ENCODE peak calls at places on chromosomes 12 and 14, in eight cellular contexts. One of them, this sample, is unnamed. For H3K27me3, the result is how much of the 10 kb centered on the place peaks cover.

GRCh38 chr14:68956728-68957127 is 22.4 kb downstream of the ACTN1 start:
- DNase-seq in GM23248: peak
- DNase-seq in brain microvascular endothelial cell: no peak
- DNase-seq in lung: no peak
- DNase-seq in effector memory CD4-positive, alpha-beta T cell: no peak
- DNase-seq in PC-9: no peak
- DNase-seq in naive thymus-derived CD4-positive, alpha-beta T cell: no peak
- DNase-seq in ascending aorta: no peak
- DNase-seq in this sample: no peak

GRCh38 chr14:72907886-72908285 is 14.0 kb upstream of the DPF3 start:
- DNase-seq in GM23248: peak
- DNase-seq in brain microvascular endothelial cell: peak
- DNase-seq in lung: no peak
- DNase-seq in effector memory CD4-positive, alpha-beta T cell: no peak
- DNase-seq in PC-9: no peak
- DNase-seq in naive thymus-derived CD4-positive, alpha-beta T cell: no peak
- DNase-seq in ascending aorta: no peak
- DNase-seq in this sample: no peak

GRCh38 chr12:102939670-102940222 is 17.7 kb upstream of the ASCL1 start:
- DNase-seq in GM23248: no peak
- DNase-seq in brain microvascular endothelial cell: no peak
- DNase-seq in lung: no peak
- DNase-seq in effector memory CD4-positive, alpha-beta T cell: no peak
- DNase-seq in PC-9: no peak
- DNase-seq in naive thymus-derived CD4-positive, alpha-beta T cell: no peak
- DNase-seq in ascending aorta: no peak
- DNase-seq in this sample: no peak

GRCh38 chr12:118332511-118332910 is 40.2 kb downstream of the TAOK3 start:
- DNase-seq in GM23248: peak
- DNase-seq in brain microvascular endothelial cell: no peak
- DNase-seq in lung: no peak
- DNase-seq in effector memory CD4-positive, alpha-beta T cell: no peak
- DNase-seq in PC-9: no peak
- DNase-seq in naive thymus-derived CD4-positive, alpha-beta T cell: no peak
- DNase-seq in ascending aorta: no peak
- DNase-seq in this sample: no peak

GRCh38 chr14:99757331-99758070 is 35.7 kb upstream of the EML1 start:
- DNase-seq in GM23248: peak
- DNase-seq in brain microvascular endothelial cell: peak
- DNase-seq in lung: no peak
- DNase-seq in effector memory CD4-positive, alpha-beta T cell: no peak
- DNase-seq in PC-9: no peak
- DNase-seq in naive thymus-derived CD4-positive, alpha-beta T cell: no peak
- DNase-seq in ascending aorta: no peak
- DNase-seq in this sample: no peak

GRCh38 chr14:90788031-90788430 is 28.2 kb downstream of the TTC7B start:
- DNase-seq in GM23248: no peak
- DNase-seq in brain microvascular endothelial cell: no peak
- DNase-seq in lung: no peak
- DNase-seq in effector memory CD4-positive, alpha-beta T cell: no peak
- DNase-seq in PC-9: no peak
- DNase-seq in naive thymus-derived CD4-positive, alpha-beta T cell: no peak
- DNase-seq in ascending aorta: peak
- DNase-seq in this sample: no peak

GRCh38 chr14:68137704-68138619 is 318.4 kb downstream of the RAD51B start:
- DNase-seq in GM23248: peak
- DNase-seq in brain microvascular endothelial cell: peak
- DNase-seq in lung: peak
- DNase-seq in effector memory CD4-positive, alpha-beta T cell: no peak
- DNase-seq in PC-9: peak
- DNase-seq in naive thymus-derived CD4-positive, alpha-beta T cell: no peak
- DNase-seq in ascending aorta: peak
- DNase-seq in this sample: no peak

GRCh38 chr14:75069021-75069810 is at the start of gene ZC2HC1C:
- DNase-seq in GM23248: peak
- DNase-seq in brain microvascular endothelial cell: peak
- DNase-seq in lung: peak
- DNase-seq in effector memory CD4-positive, alpha-beta T cell: peak
- DNase-seq in PC-9: peak
- DNase-seq in naive thymus-derived CD4-positive, alpha-beta T cell: peak
- DNase-seq in ascending aorta: peak
- DNase-seq in this sample: peak

GRCh38 chr14:65745396-65746190 is 333.1 kb downstream of the FUT8 start:
- DNase-seq in GM23248: no peak
- DNase-seq in brain microvascular endothelial cell: no peak
- DNase-seq in lung: no peak
- DNase-seq in effector memory CD4-positive, alpha-beta T cell: no peak
- DNase-seq in PC-9: no peak
- DNase-seq in naive thymus-derived CD4-positive, alpha-beta T cell: no peak
- DNase-seq in ascending aorta: no peak
- DNase-seq in this sample: no peak

DNA sequence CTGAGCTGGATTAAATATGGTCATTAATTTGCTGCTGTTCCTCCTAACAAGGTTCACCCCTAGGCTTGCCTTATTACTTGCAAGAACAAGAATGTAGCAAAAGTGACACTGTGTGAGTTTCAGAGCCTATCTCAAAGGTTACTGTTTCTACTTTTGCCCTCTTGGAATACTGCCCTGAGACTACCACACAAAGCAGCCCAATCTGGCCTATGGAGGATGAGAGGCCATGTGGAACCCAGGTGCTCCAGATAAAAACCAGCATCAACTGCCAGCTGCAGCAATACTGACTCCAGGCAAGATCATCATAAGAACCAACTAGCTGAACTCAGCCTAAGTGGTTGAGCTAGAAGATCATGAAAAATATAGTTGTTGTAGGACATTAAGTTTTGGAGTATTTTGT is 22.4 kb upstream of the SUPT16H start:
- DNase-seq in GM23248: no peak
- DNase-seq in brain microvascular endothelial cell: no peak
- DNase-seq in lung: no peak
- DNase-seq in effector memory CD4-positive, alpha-beta T cell: no peak
- DNase-seq in PC-9: no peak
- DNase-seq in naive thymus-derived CD4-positive, alpha-beta T cell: no peak
- DNase-seq in ascending aorta: no peak
- DNase-seq in this sample: no peak
- H3K27me3 ChIP-seq in GM23248: under half
- H3K27me3 ChIP-seq in brain microvascular endothelial cell: under half
- H3K27me3 ChIP-seq in lung: under half
- H3K27me3 ChIP-seq in effector memory CD4-positive, alpha-beta T cell: under half
- H3K27me3 ChIP-seq in PC-9: under half
- H3K27me3 ChIP-seq in naive thymus-derived CD4-positive, alpha-beta T cell: under half
- H3K27me3 ChIP-seq in ascending aorta: under half
- H3K27me3 ChIP-seq in this sample: under half

GRCh38 chr12:93567174-93567573 is 5.3 kb upstream of the SOCS2 start:
- DNase-seq in GM23248: no peak
- DNase-seq in brain microvascular endothelial cell: no peak
- DNase-seq in lung: no peak
- DNase-seq in effector memory CD4-positive, alpha-beta T cell: no peak
- DNase-seq in PC-9: no peak
- DNase-seq in naive thymus-derived CD4-positive, alpha-beta T cell: no peak
- DNase-seq in ascending aorta: no peak
- DNase-seq in this sample: no peak

GRCh38 chr12:93569656-93570551 is 2.6 kb upstream of the SOCS2 start:
- DNase-seq in GM23248: peak
- DNase-seq in brain microvascular endothelial cell: peak
- DNase-seq in lung: peak
- DNase-seq in effector memory CD4-positive, alpha-beta T cell: peak
- DNase-seq in PC-9: peak
- DNase-seq in naive thymus-derived CD4-positive, alpha-beta T cell: peak
- DNase-seq in ascending aorta: peak
- DNase-seq in this sample: peak

GRCh38 chr12:93568091-93568490 is 4.4 kb upstream of the SOCS2 start:
- DNase-seq in GM23248: no peak
- DNase-seq in brain microvascular endothelial cell: no peak
- DNase-seq in lung: no peak
- DNase-seq in effector memory CD4-positive, alpha-beta T cell: no peak
- DNase-seq in PC-9: no peak
- DNase-seq in naive thymus-derived CD4-positive, alpha-beta T cell: no peak
- DNase-seq in ascending aorta: no peak
- DNase-seq in this sample: no peak

GRCh38 chr12:93570552-93571359 is 1.7 kb upstream of the SOCS2 start:
- DNase-seq in GM23248: peak
- DNase-seq in brain microvascular endothelial cell: peak
- DNase-seq in lung: peak
- DNase-seq in effector memory CD4-positive, alpha-beta T cell: peak
- DNase-seq in PC-9: peak
- DNase-seq in naive thymus-derived CD4-positive, alpha-beta T cell: peak
- DNase-seq in ascending aorta: peak
- DNase-seq in this sample: peak

GRCh38 chr12:93569301-93569655 is 3.2 kb upstream of the SOCS2 start:
- DNase-seq in GM23248: no peak
- DNase-seq in brain microvascular endothelial cell: no peak
- DNase-seq in lung: no peak
- DNase-seq in effector memory CD4-positive, alpha-beta T cell: no peak
- DNase-seq in PC-9: no peak
- DNase-seq in naive thymus-derived CD4-positive, alpha-beta T cell: no peak
- DNase-seq in ascending aorta: no peak
- DNase-seq in this sample: no peak
- H3K27me3 ChIP-seq in GM23248: under half
- H3K27me3 ChIP-seq in brain microvascular endothelial cell: under half
- H3K27me3 ChIP-seq in lung: under half
- H3K27me3 ChIP-seq in effector memory CD4-positive, alpha-beta T cell: under half
- H3K27me3 ChIP-seq in PC-9: under half
- H3K27me3 ChIP-seq in naive thymus-derived CD4-positive, alpha-beta T cell: under half
- H3K27me3 ChIP-seq in ascending aorta: under half
- H3K27me3 ChIP-seq in this sample: under half

GRCh38 chr12:124105546-124105945 is 132.5 kb downstream of the ZNF664 start:
- DNase-seq in GM23248: no peak
- DNase-seq in brain microvascular endothelial cell: no peak
- DNase-seq in lung: no peak
- DNase-seq in effector memory CD4-positive, alpha-beta T cell: no peak
- DNase-seq in PC-9: no peak
- DNase-seq in naive thymus-derived CD4-positive, alpha-beta T cell: no peak
- DNase-seq in ascending aorta: no peak
- DNase-seq in this sample: no peak

GRCh38 chr12:124111006-124111405 is 138.0 kb downstream of the ZNF664 start:
- DNase-seq in GM23248: no peak
- DNase-seq in brain microvascular endothelial cell: no peak
- DNase-seq in lung: no peak
- DNase-seq in effector memory CD4-positive, alpha-beta T cell: no peak
- DNase-seq in PC-9: no peak
- DNase-seq in naive thymus-derived CD4-positive, alpha-beta T cell: no peak
- DNase-seq in ascending aorta: no peak
- DNase-seq in this sample: no peak

GRCh38 chr12:124110372-124110883 is 137.4 kb downstream of the ZNF664 start:
- DNase-seq in GM23248: no peak
- DNase-seq in brain microvascular endothelial cell: no peak
- DNase-seq in lung: no peak
- DNase-seq in effector memory CD4-positive, alpha-beta T cell: no peak
- DNase-seq in PC-9: no peak
- DNase-seq in naive thymus-derived CD4-positive, alpha-beta T cell: no peak
- DNase-seq in ascending aorta: no peak
- DNase-seq in this sample: no peak

GRCh38 chr12:124109760-124110159 is 136.7 kb downstream of the ZNF664 start:
- DNase-seq in GM23248: peak
- DNase-seq in brain microvascular endothelial cell: peak
- DNase-seq in lung: no peak
- DNase-seq in effector memory CD4-positive, alpha-beta T cell: no peak
- DNase-seq in PC-9: peak
- DNase-seq in naive thymus-derived CD4-positive, alpha-beta T cell: no peak
- DNase-seq in ascending aorta: no peak
- DNase-seq in this sample: no peak

GRCh38 chr12:124107299-124107698 is 134.3 kb downstream of the ZNF664 start:
- DNase-seq in GM23248: no peak
- DNase-seq in brain microvascular endothelial cell: no peak
- DNase-seq in lung: no peak
- DNase-seq in effector memory CD4-positive, alpha-beta T cell: no peak
- DNase-seq in PC-9: no peak
- DNase-seq in naive thymus-derived CD4-positive, alpha-beta T cell: no peak
- DNase-seq in ascending aorta: no peak
- DNase-seq in this sample: no peak
- H3K27me3 ChIP-seq in GM23248: under half
- H3K27me3 ChIP-seq in brain microvascular endothelial cell: under half
- H3K27me3 ChIP-seq in lung: under half
- H3K27me3 ChIP-seq in effector memory CD4-positive, alpha-beta T cell: under half
- H3K27me3 ChIP-seq in PC-9: under half
- H3K27me3 ChIP-seq in naive thymus-derived CD4-positive, alpha-beta T cell: under half
- H3K27me3 ChIP-seq in ascending aorta: under half
- H3K27me3 ChIP-seq in this sample: under half

GRCh38 chr12:51589557-51590176 is 1.4 kb upstream of the SCN8A start:
- DNase-seq in GM23248: no peak
- DNase-seq in brain microvascular endothelial cell: no peak
- DNase-seq in lung: no peak
- DNase-seq in effector memory CD4-positive, alpha-beta T cell: no peak
- DNase-seq in PC-9: no peak
- DNase-seq in naive thymus-derived CD4-positive, alpha-beta T cell: no peak
- DNase-seq in ascending aorta: no peak
- DNase-seq in this sample: no peak

GRCh38 chr12:51590347-51591019 is 550 bp upstream of the SCN8A start:
- DNase-seq in GM23248: peak
- DNase-seq in brain microvascular endothelial cell: peak
- DNase-seq in lung: no peak
- DNase-seq in effector memory CD4-positive, alpha-beta T cell: peak
- DNase-seq in PC-9: peak
- DNase-seq in naive thymus-derived CD4-positive, alpha-beta T cell: peak
- DNase-seq in ascending aorta: no peak
- DNase-seq in this sample: no peak

GRCh38 chr12:51589060-51589459 is 2.0 kb upstream of the SCN8A start:
- DNase-seq in GM23248: no peak
- DNase-seq in brain microvascular endothelial cell: no peak
- DNase-seq in lung: no peak
- DNase-seq in effector memory CD4-positive, alpha-beta T cell: no peak
- DNase-seq in PC-9: no peak
- DNase-seq in naive thymus-derived CD4-positive, alpha-beta T cell: no peak
- DNase-seq in ascending aorta: no peak
- DNase-seq in this sample: no peak

GRCh38 chr12:51592034-51592705 is 1.1 kb downstream of the SCN8A start:
- DNase-seq in GM23248: peak
- DNase-seq in brain microvascular endothelial cell: no peak
- DNase-seq in lung: no peak
- DNase-seq in effector memory CD4-positive, alpha-beta T cell: no peak
- DNase-seq in PC-9: no peak
- DNase-seq in naive thymus-derived CD4-positive, alpha-beta T cell: no peak
- DNase-seq in ascending aorta: no peak
- DNase-seq in this sample: no peak

DNA sequence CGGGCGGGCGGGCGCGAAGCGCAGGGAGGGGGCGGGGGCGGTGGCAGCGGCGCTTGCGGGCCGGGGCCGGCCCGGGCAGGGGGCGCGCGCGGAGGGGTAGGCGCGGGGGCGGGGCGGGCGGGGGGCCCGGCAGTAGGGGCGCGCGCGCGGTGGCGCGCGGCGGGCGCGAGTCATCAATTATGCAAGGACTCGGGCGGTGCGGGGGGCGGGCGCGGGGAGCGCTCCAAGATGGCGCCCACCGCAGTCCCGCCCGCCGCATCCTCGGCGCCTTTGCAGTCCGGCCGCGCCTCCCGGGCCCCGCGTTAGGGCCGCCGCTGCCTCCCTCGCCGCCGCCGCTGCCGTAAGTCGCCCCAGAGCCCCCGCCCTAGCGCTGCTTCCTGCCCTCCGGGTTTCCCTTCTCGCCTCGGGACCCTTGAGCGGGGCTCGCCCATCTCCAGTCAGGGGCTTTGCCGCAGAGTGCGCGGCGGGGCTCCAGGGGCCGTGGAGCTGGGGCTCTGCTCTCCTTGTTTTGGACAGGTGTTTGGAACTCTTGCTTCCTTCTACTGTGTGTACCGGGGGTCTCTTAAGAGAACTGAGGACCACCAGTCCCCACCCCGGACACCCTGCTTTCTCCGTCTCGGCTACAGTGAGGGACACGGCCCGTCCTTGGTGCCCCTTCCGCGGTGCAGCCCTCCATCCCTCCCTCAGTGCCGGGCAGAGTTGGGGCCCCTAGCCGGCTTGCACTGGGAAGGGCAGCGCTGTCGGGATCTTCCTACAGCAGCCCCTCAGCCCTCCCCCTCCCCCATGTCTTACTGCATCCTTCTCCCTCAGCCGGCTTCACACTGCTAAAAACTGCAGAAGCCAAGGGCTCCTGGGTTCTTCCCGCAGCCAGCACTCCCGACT is at the start of gene SCN8A:
- DNase-seq in GM23248: peak
- DNase-seq in brain microvascular endothelial cell: no peak
- DNase-seq in lung: no peak
- DNase-seq in effector memory CD4-positive, alpha-beta T cell: peak
- DNase-seq in PC-9: no peak
- DNase-seq in naive thymus-derived CD4-positive, alpha-beta T cell: peak
- DNase-seq in ascending aorta: no peak
- DNase-seq in this sample: no peak
- H3K27me3 ChIP-seq in GM23248: under half
- H3K27me3 ChIP-seq in brain microvascular endothelial cell: under half
- H3K27me3 ChIP-seq in lung: under half
- H3K27me3 ChIP-seq in effector memory CD4-positive, alpha-beta T cell: under half
- H3K27me3 ChIP-seq in PC-9: under half
- H3K27me3 ChIP-seq in naive thymus-derived CD4-positive, alpha-beta T cell: under half
- H3K27me3 ChIP-seq in ascending aorta: under half
- H3K27me3 ChIP-seq in this sample: under half